ENCODE peak calls at places on chromosomes 5 and 9, in ten cellular contexts. One of them, this sample, is unnamed.
A peak's percentile ranks its signal among the peaks of the same experiment; 100 is the strongest.

GRCh38 chr5:2591777-2592453 is 159.6 kb downstream of the IRX2 start:
- DNase-seq in NCI-H774: peak; percentile 23
- DNase-seq in neural progenitor cell: peak; percentile 11
- DNase-seq in CD4-positive, CD25-positive, alpha-beta regulatory T cell: no peak
- DNase-seq in GM12865: no peak
- DNase-seq in NT2/D1: no peak
- DNase-seq in activated naive CD4-positive, alpha-beta T cell: no peak
- DNase-seq in EH: no peak
- DNase-seq in B cell: no peak
- DNase-seq in NCI-H1092: no peak
- DNase-seq in this sample: no peak

GRCh38 chr9:135262248-135262647 is 174.8 kb downstream of the OLFM1 start:
- DNase-seq in NCI-H774: no peak
- DNase-seq in neural progenitor cell: no peak
- DNase-seq in CD4-positive, CD25-positive, alpha-beta regulatory T cell: no peak
- DNase-seq in GM12865: no peak
- DNase-seq in NT2/D1: no peak
- DNase-seq in activated naive CD4-positive, alpha-beta T cell: no peak
- DNase-seq in EH: no peak
- DNase-seq in B cell: no peak
- DNase-seq in NCI-H1092: no peak
- DNase-seq in this sample: no peak

GRCh38 chr5:153584561-153585359 is 94.3 kb downstream of the GRIA1 start:
- DNase-seq in NCI-H774: no peak
- DNase-seq in neural progenitor cell: no peak
- DNase-seq in CD4-positive, CD25-positive, alpha-beta regulatory T cell: no peak
- DNase-seq in GM12865: no peak
- DNase-seq in NT2/D1: no peak
- DNase-seq in activated naive CD4-positive, alpha-beta T cell: no peak
- DNase-seq in EH: peak; percentile 23
- DNase-seq in B cell: no peak
- DNase-seq in NCI-H1092: no peak
- DNase-seq in this sample: no peak

GRCh38 chr5:139354186-139354585 is 12.5 kb downstream of the PAIP2 start:
- DNase-seq in NCI-H774: no peak
- DNase-seq in neural progenitor cell: no peak
- DNase-seq in CD4-positive, CD25-positive, alpha-beta regulatory T cell: no peak
- DNase-seq in GM12865: no peak
- DNase-seq in NT2/D1: no peak
- DNase-seq in activated naive CD4-positive, alpha-beta T cell: no peak
- DNase-seq in EH: no peak
- DNase-seq in B cell: no peak
- DNase-seq in NCI-H1092: no peak
- DNase-seq in this sample: no peak

GRCh38 chr5:123036391-123037103 is at the start of gene PPIC:
- DNase-seq in NCI-H774: peak; percentile 48
- DNase-seq in neural progenitor cell: peak; percentile 77
- DNase-seq in CD4-positive, CD25-positive, alpha-beta regulatory T cell: no peak
- DNase-seq in GM12865: peak; percentile 32
- DNase-seq in NT2/D1: peak; percentile 52
- DNase-seq in activated naive CD4-positive, alpha-beta T cell: no peak
- DNase-seq in EH: peak; percentile 85
- DNase-seq in B cell: peak; percentile 42
- DNase-seq in NCI-H1092: peak; percentile 1
- DNase-seq in this sample: peak; percentile 93

GRCh38 chr9:12516573-12516972 is 176.6 kb upstream of the TYRP1 start:
- DNase-seq in NCI-H774: no peak
- DNase-seq in neural progenitor cell: no peak
- DNase-seq in CD4-positive, CD25-positive, alpha-beta regulatory T cell: no peak
- DNase-seq in GM12865: no peak
- DNase-seq in NT2/D1: peak; percentile 20
- DNase-seq in activated naive CD4-positive, alpha-beta T cell: no peak
- DNase-seq in EH: no peak
- DNase-seq in B cell: no peak
- DNase-seq in NCI-H1092: no peak
- DNase-seq in this sample: no peak

GRCh38 chr5:41835625-41836024 is 34.6 kb downstream of the OXCT1 start:
- DNase-seq in NCI-H774: no peak
- DNase-seq in neural progenitor cell: peak; percentile 36
- DNase-seq in CD4-positive, CD25-positive, alpha-beta regulatory T cell: no peak
- DNase-seq in GM12865: no peak
- DNase-seq in NT2/D1: no peak
- DNase-seq in activated naive CD4-positive, alpha-beta T cell: no peak
- DNase-seq in EH: peak; percentile 88
- DNase-seq in B cell: no peak
- DNase-seq in NCI-H1092: no peak
- DNase-seq in this sample: peak; percentile 86

GRCh38 chr5:36778336-36778735 is 98.2 kb upstream of the NIPBL start:
- DNase-seq in NCI-H774: no peak
- DNase-seq in neural progenitor cell: no peak
- DNase-seq in CD4-positive, CD25-positive, alpha-beta regulatory T cell: no peak
- DNase-seq in GM12865: no peak
- DNase-seq in NT2/D1: no peak
- DNase-seq in activated naive CD4-positive, alpha-beta T cell: no peak
- DNase-seq in EH: no peak
- DNase-seq in B cell: no peak
- DNase-seq in NCI-H1092: no peak
- DNase-seq in this sample: no peak

GRCh38 chr5:124628721-124629596 is 117.5 kb downstream of the ZNF608 start:
- DNase-seq in NCI-H774: no peak
- DNase-seq in neural progenitor cell: no peak
- DNase-seq in CD4-positive, CD25-positive, alpha-beta regulatory T cell: no peak
- DNase-seq in GM12865: no peak
- DNase-seq in NT2/D1: peak; percentile 27
- DNase-seq in activated naive CD4-positive, alpha-beta T cell: no peak
- DNase-seq in EH: peak; percentile 97
- DNase-seq in B cell: no peak
- DNase-seq in NCI-H1092: no peak
- DNase-seq in this sample: peak; percentile 90

GRCh38 chr5:170182461-170182860 is 50.3 kb upstream of the C5orf58 start:
- DNase-seq in NCI-H774: no peak
- DNase-seq in neural progenitor cell: peak; percentile 34
- DNase-seq in CD4-positive, CD25-positive, alpha-beta regulatory T cell: no peak
- DNase-seq in GM12865: no peak
- DNase-seq in NT2/D1: no peak
- DNase-seq in activated naive CD4-positive, alpha-beta T cell: no peak
- DNase-seq in EH: no peak
- DNase-seq in B cell: no peak
- DNase-seq in NCI-H1092: no peak
- DNase-seq in this sample: no peak

GRCh38 chr9:109150925-109151547 is 16.0 kb downstream of the FRRS1L start:
- DNase-seq in NCI-H774: no peak
- DNase-seq in neural progenitor cell: no peak
- DNase-seq in CD4-positive, CD25-positive, alpha-beta regulatory T cell: no peak
- DNase-seq in GM12865: no peak
- DNase-seq in NT2/D1: no peak
- DNase-seq in activated naive CD4-positive, alpha-beta T cell: no peak
- DNase-seq in EH: no peak
- DNase-seq in B cell: no peak
- DNase-seq in NCI-H1092: no peak
- DNase-seq in this sample: peak; percentile 48

GRCh38 chr5:82911902-82912301 is 165.3 kb downstream of the TMEM167A start:
- DNase-seq in NCI-H774: no peak
- DNase-seq in neural progenitor cell: no peak
- DNase-seq in CD4-positive, CD25-positive, alpha-beta regulatory T cell: no peak
- DNase-seq in GM12865: peak; percentile 13
- DNase-seq in NT2/D1: no peak
- DNase-seq in activated naive CD4-positive, alpha-beta T cell: no peak
- DNase-seq in EH: no peak
- DNase-seq in B cell: no peak
- DNase-seq in NCI-H1092: no peak
- DNase-seq in this sample: no peak

GRCh38 chr5:174533127-174533453 is 191.3 kb upstream of the MSX2 start:
- DNase-seq in NCI-H774: no peak
- DNase-seq in neural progenitor cell: no peak
- DNase-seq in CD4-positive, CD25-positive, alpha-beta regulatory T cell: no peak
- DNase-seq in GM12865: no peak
- DNase-seq in NT2/D1: no peak
- DNase-seq in activated naive CD4-positive, alpha-beta T cell: no peak
- DNase-seq in EH: no peak
- DNase-seq in B cell: no peak
- DNase-seq in NCI-H1092: no peak
- DNase-seq in this sample: no peak

GRCh38 chr5:150302301-150303069 is at the start of gene ARSI:
- DNase-seq in NCI-H774: no peak
- DNase-seq in neural progenitor cell: peak; percentile 91
- DNase-seq in CD4-positive, CD25-positive, alpha-beta regulatory T cell: no peak
- DNase-seq in GM12865: no peak
- DNase-seq in NT2/D1: peak; percentile 60
- DNase-seq in activated naive CD4-positive, alpha-beta T cell: no peak
- DNase-seq in EH: peak; percentile 93
- DNase-seq in B cell: no peak
- DNase-seq in NCI-H1092: no peak
- DNase-seq in this sample: no peak

GRCh38 chr5:31581498-31582099 is 49.5 kb downstream of the C5orf22 start:
- DNase-seq in NCI-H774: peak; percentile 23
- DNase-seq in neural progenitor cell: peak; percentile 52
- DNase-seq in CD4-positive, CD25-positive, alpha-beta regulatory T cell: peak; percentile 28
- DNase-seq in GM12865: peak; percentile 38
- DNase-seq in NT2/D1: peak; percentile 6
- DNase-seq in activated naive CD4-positive, alpha-beta T cell: no peak
- DNase-seq in EH: peak; percentile 52
- DNase-seq in B cell: peak; percentile 24
- DNase-seq in NCI-H1092: no peak
- DNase-seq in this sample: no peak

GRCh38 chr5:51829226-51829625 is 446.0 kb downstream of the ISL1 start:
- DNase-seq in NCI-H774: no peak
- DNase-seq in neural progenitor cell: no peak
- DNase-seq in CD4-positive, CD25-positive, alpha-beta regulatory T cell: no peak
- DNase-seq in GM12865: no peak
- DNase-seq in NT2/D1: no peak
- DNase-seq in activated naive CD4-positive, alpha-beta T cell: no peak
- DNase-seq in EH: peak; percentile 2
- DNase-seq in B cell: no peak
- DNase-seq in NCI-H1092: no peak
- DNase-seq in this sample: no peak

GRCh38 chr9:72327631-72328030 is 37.4 kb downstream of the ZFAND5 start:
- DNase-seq in NCI-H774: no peak
- DNase-seq in neural progenitor cell: no peak
- DNase-seq in CD4-positive, CD25-positive, alpha-beta regulatory T cell: no peak
- DNase-seq in GM12865: peak; percentile 43
- DNase-seq in NT2/D1: no peak
- DNase-seq in activated naive CD4-positive, alpha-beta T cell: no peak
- DNase-seq in EH: no peak
- DNase-seq in B cell: no peak
- DNase-seq in NCI-H1092: no peak
- DNase-seq in this sample: no peak

GRCh38 chr5:43514471-43514815 is 505 bp downstream of the C5orf34 start:
- DNase-seq in NCI-H774: no peak
- DNase-seq in neural progenitor cell: no peak
- DNase-seq in CD4-positive, CD25-positive, alpha-beta regulatory T cell: no peak
- DNase-seq in GM12865: no peak
- DNase-seq in NT2/D1: peak; percentile 6
- DNase-seq in activated naive CD4-positive, alpha-beta T cell: no peak
- DNase-seq in EH: peak; percentile 81
- DNase-seq in B cell: no peak
- DNase-seq in NCI-H1092: no peak
- DNase-seq in this sample: no peak

GRCh38 chr5:95763941-95764340 is 32.8 kb downstream of the RHOBTB3 start:
- DNase-seq in NCI-H774: no peak
- DNase-seq in neural progenitor cell: no peak
- DNase-seq in CD4-positive, CD25-positive, alpha-beta regulatory T cell: no peak
- DNase-seq in GM12865: no peak
- DNase-seq in NT2/D1: no peak
- DNase-seq in activated naive CD4-positive, alpha-beta T cell: no peak
- DNase-seq in EH: no peak
- DNase-seq in B cell: no peak
- DNase-seq in NCI-H1092: no peak
- DNase-seq in this sample: no peak

GRCh38 chr5:41955432-41956024 is 30.4 kb downstream of the FBXO4 start:
- DNase-seq in NCI-H774: no peak
- DNase-seq in neural progenitor cell: no peak
- DNase-seq in CD4-positive, CD25-positive, alpha-beta regulatory T cell: no peak
- DNase-seq in GM12865: peak; percentile 21
- DNase-seq in NT2/D1: no peak
- DNase-seq in activated naive CD4-positive, alpha-beta T cell: no peak
- DNase-seq in EH: no peak
- DNase-seq in B cell: no peak
- DNase-seq in NCI-H1092: no peak
- DNase-seq in this sample: no peak

GRCh38 chr9:137550958-137551655 is 572 bp upstream of the MRPL41 start:
- DNase-seq in NCI-H774: peak; percentile 66
- DNase-seq in neural progenitor cell: peak; percentile 97
- DNase-seq in CD4-positive, CD25-positive, alpha-beta regulatory T cell: no peak
- DNase-seq in GM12865: no peak
- DNase-seq in NT2/D1: peak; percentile 86
- DNase-seq in activated naive CD4-positive, alpha-beta T cell: peak; percentile 68
- DNase-seq in EH: peak; percentile 66
- DNase-seq in B cell: no peak
- DNase-seq in NCI-H1092: peak; percentile 93
- DNase-seq in this sample: no peak

GRCh38 chr5:54363669-54364068 is 53.3 kb upstream of the ARL15 start:
- DNase-seq in NCI-H774: no peak
- DNase-seq in neural progenitor cell: no peak
- DNase-seq in CD4-positive, CD25-positive, alpha-beta regulatory T cell: no peak
- DNase-seq in GM12865: no peak
- DNase-seq in NT2/D1: no peak
- DNase-seq in activated naive CD4-positive, alpha-beta T cell: no peak
- DNase-seq in EH: peak; percentile 86
- DNase-seq in B cell: no peak
- DNase-seq in NCI-H1092: no peak
- DNase-seq in this sample: no peak

GRCh38 chr9:96219615-96220257 is 82.2 kb downstream of the HSD17B3 start:
- DNase-seq in NCI-H774: no peak
- DNase-seq in neural progenitor cell: peak; percentile 28
- DNase-seq in CD4-positive, CD25-positive, alpha-beta regulatory T cell: no peak
- DNase-seq in GM12865: no peak
- DNase-seq in NT2/D1: no peak
- DNase-seq in activated naive CD4-positive, alpha-beta T cell: peak; percentile 10
- DNase-seq in EH: peak; percentile 12
- DNase-seq in B cell: peak; percentile 43
- DNase-seq in NCI-H1092: peak; percentile 15
- DNase-seq in this sample: no peak

GRCh38 chr5:98975223-98975622 is 46.4 kb upstream of the CHD1 start:
- DNase-seq in NCI-H774: no peak
- DNase-seq in neural progenitor cell: no peak
- DNase-seq in CD4-positive, CD25-positive, alpha-beta regulatory T cell: no peak
- DNase-seq in GM12865: peak; percentile 10
- DNase-seq in NT2/D1: no peak
- DNase-seq in activated naive CD4-positive, alpha-beta T cell: no peak
- DNase-seq in EH: no peak
- DNase-seq in B cell: peak; percentile 9
- DNase-seq in NCI-H1092: no peak
- DNase-seq in this sample: no peak

GRCh38 chr9:97468658-97469448 is 32.6 kb upstream of the TMOD1 start:
- DNase-seq in NCI-H774: peak; percentile 22
- DNase-seq in neural progenitor cell: peak; percentile 84
- DNase-seq in CD4-positive, CD25-positive, alpha-beta regulatory T cell: peak; percentile 8
- DNase-seq in GM12865: peak; percentile 84
- DNase-seq in NT2/D1: peak; percentile 74
- DNase-seq in activated naive CD4-positive, alpha-beta T cell: no peak
- DNase-seq in EH: peak; percentile 78
- DNase-seq in B cell: peak; percentile 22
- DNase-seq in NCI-H1092: peak; percentile 53
- DNase-seq in this sample: no peak

GRCh38 chr5:94707359-94707758 is 88.9 kb downstream of the SLF1 start:
- DNase-seq in NCI-H774: no peak
- DNase-seq in neural progenitor cell: peak; percentile 21
- DNase-seq in CD4-positive, CD25-positive, alpha-beta regulatory T cell: no peak
- DNase-seq in GM12865: peak; percentile 1
- DNase-seq in NT2/D1: no peak
- DNase-seq in activated naive CD4-positive, alpha-beta T cell: no peak
- DNase-seq in EH: no peak
- DNase-seq in B cell: no peak
- DNase-seq in NCI-H1092: no peak
- DNase-seq in this sample: no peak

GRCh38 chr9:26210338-26210851 is 532.2 kb upstream of the TUSC1 start:
- DNase-seq in NCI-H774: no peak
- DNase-seq in neural progenitor cell: peak; percentile 23
- DNase-seq in CD4-positive, CD25-positive, alpha-beta regulatory T cell: no peak
- DNase-seq in GM12865: no peak
- DNase-seq in NT2/D1: no peak
- DNase-seq in activated naive CD4-positive, alpha-beta T cell: no peak
- DNase-seq in EH: peak; percentile 60
- DNase-seq in B cell: no peak
- DNase-seq in NCI-H1092: no peak
- DNase-seq in this sample: no peak

GRCh38 chr9:109537288-109537687 is 39.2 kb upstream of the PTPN3 start:
- DNase-seq in NCI-H774: no peak
- DNase-seq in neural progenitor cell: no peak
- DNase-seq in CD4-positive, CD25-positive, alpha-beta regulatory T cell: no peak
- DNase-seq in GM12865: no peak
- DNase-seq in NT2/D1: no peak
- DNase-seq in activated naive CD4-positive, alpha-beta T cell: no peak
- DNase-seq in EH: no peak
- DNase-seq in B cell: no peak
- DNase-seq in NCI-H1092: no peak
- DNase-seq in this sample: no peak

This sample was measured in osteocyte.